ENCODE peak calls at places on chromosomes 7 and 10, in five cellular contexts. G is MM.1S, E is Panc1, K is PC-9, V is GM23338. O is an unnamed sample. For H3K36me3, the result is how much of the 10 kb centered on the place peaks cover.

GRCh38 chr7:142338633-142339501 is 81.0 kb upstream of the PRSS58 start:
- DNase-seq in V (peak), K (peak), G (no peak), E (no peak), O (no peak)

GRCh38 chr7:134792968-134793367 is 13.5 kb downstream of the CALD1 start:
- DNase-seq in V (no peak), K (no peak), E (no peak), G (no peak), O (no peak)

GRCh38 chr10:102769375-102770107 is 25.8 kb downstream of the WBP1L start:
- DNase-seq in K (no peak), G (no peak), V (no peak), E (peak), O (no peak)

GRCh38 chr7:142228681-142229080 is 29.2 kb downstream of the PRSS58 start:
- DNase-seq in V (peak), G (no peak), K (no peak), E (no peak), O (no peak)

GRCh38 chr10:62708569-62708968 is 96.0 kb upstream of the ADO start:
- DNase-seq in K (no peak), E (no peak), G (peak), V (no peak), O (no peak)

GRCh38 chr7:71186535-71186934 is 54.6 kb downstream of the GALNT17 start:
- DNase-seq in V (no peak), E (no peak), K (no peak), G (no peak), O (no peak)

GRCh38 chr10:3978174-3978573 is 193.2 kb upstream of the KLF6 start:
- DNase-seq in G (no peak), K (no peak), E (no peak), V (no peak), O (no peak)

GRCh38 chr10:35089641-35090161 is 440 bp downstream of the CUL2 start:
- DNase-seq in K (no peak), V (peak), G (peak), E (no peak), O (no peak)

GRCh38 chr7:15602236-15602635 is 40.4 kb upstream of the AGMO start:
- DNase-seq in G (no peak), K (no peak), E (no peak), V (no peak), O (no peak)

GRCh38 chr10:125133706-125134482 is 26.5 kb downstream of the CTBP2 start:
- DNase-seq in G (no peak), V (no peak), E (no peak), K (no peak), O (no peak)
- H3K36me3 ChIP-seq in G (under half), V (under half), E (under half), K (under half), O (under half)

DNA sequence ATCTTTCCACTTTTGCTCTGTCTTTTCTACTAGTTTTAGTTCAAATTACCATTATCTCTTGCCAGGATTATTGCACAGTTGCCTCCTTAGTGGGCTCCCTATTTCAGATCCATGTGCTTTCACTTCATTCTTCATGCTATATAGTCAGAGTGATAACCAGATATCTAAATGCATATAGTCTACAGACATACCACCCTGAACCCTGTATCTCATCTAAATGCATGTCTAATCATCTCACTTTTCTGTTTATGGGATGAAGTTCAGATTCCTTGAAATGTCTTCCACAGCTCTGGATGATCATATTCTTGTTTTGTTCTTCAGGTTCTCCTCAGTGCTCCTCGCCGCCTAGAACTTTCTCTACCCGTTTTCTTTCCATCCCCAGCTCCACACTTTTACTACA is 13.8 kb downstream of the RSBN1L start:
- DNase-seq in G (no peak), V (no peak), K (no peak), E (no peak), O (no peak)
- H3K36me3 ChIP-seq in G (under half), V (under half), K (under half), E (under half), O (under half)

GRCh38 chr10:96153065-96153464 is 23.0 kb downstream of the ZNF518A start:
- DNase-seq in K (no peak), E (no peak), V (no peak), G (no peak), O (no peak)
- H3K36me3 ChIP-seq in K (under half), E (under half), V (under half), G (under half), O (under half)

DNA sequence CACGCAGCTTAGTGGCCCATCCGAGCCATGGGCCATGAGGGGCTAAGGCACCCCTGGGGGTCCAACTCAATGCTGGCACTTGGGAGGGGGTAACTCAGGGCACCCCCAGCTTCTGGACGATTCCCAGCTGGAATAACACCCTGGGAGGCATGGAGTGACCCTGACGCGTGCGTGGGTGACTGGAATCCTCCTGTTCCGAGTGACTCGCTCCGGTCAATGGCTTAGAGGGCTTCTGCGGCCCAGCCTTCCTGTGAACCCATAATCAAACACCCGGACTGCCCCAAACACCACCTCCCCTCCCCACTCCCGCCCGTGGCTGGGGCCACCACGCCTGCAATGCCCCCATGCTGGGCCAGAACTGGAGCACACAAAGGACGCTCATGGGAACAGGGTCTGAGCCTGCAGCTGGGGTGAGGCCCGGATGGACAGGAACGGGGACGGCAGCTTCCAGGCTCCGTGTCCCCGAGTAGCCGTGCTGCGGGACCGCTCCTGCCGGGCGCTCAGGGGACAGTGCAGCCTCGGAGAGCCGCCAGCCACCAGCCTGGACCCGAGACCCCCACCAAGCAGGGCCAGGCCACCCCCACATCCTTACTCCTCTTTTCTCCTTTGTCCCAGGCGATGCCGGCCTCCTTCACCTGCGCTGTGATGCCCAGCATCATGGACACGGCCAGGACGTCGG is 8.5 kb downstream of the INTS1 start:
- DNase-seq in V (no peak), K (no peak), G (no peak), E (no peak), O (no peak)
- H3K36me3 ChIP-seq in V (under half), K (under half), G (under half), E (under half), O (under half)

DNA sequence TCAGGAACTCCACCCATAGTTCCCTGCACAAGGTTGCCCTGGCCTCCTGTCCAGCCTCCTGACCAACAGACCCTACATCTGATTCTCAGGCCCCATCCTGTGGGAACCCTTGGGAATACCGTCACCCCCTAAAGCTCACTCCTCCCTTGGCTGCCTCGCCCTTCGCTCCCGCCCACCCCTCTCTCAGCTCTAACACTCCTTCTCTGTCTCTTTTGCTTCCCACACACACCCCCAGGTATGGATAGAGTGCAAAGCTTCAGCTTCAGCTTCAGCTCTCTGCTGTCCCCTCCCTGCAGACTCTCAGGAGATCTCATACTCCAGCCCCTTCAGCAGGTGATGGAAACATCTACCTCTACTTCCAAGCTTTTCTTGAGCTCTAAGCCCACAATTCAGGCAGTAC is 83.1 kb downstream of the HIF1AN start:
- DNase-seq in G (no peak), E (no peak), K (no peak), V (no peak), O (no peak)
- H3K36me3 ChIP-seq in G (under half), E (under half), K (under half), V (under half), O (under half)

GRCh38 chr10:5461914-5462840 is 37.2 kb downstream of the CALML5 start:
- DNase-seq in V (peak), K (no peak), G (no peak), E (no peak), O (no peak)

GRCh38 chr10:5461201-5461585 is 38.2 kb downstream of the CALML5 start:
- DNase-seq in K (no peak), V (no peak), E (no peak), G (no peak), O (no peak)

GRCh38 chr10:5458949-5459747 is 40.2 kb downstream of the CALML5 start:
- DNase-seq in K (no peak), V (no peak), E (no peak), G (no peak), O (no peak)

GRCh38 chr10:5458425-5458824 is 40.9 kb downstream of the CALML5 start:
- DNase-seq in V (no peak), G (no peak), E (no peak), K (no peak), O (no peak)

DNA sequence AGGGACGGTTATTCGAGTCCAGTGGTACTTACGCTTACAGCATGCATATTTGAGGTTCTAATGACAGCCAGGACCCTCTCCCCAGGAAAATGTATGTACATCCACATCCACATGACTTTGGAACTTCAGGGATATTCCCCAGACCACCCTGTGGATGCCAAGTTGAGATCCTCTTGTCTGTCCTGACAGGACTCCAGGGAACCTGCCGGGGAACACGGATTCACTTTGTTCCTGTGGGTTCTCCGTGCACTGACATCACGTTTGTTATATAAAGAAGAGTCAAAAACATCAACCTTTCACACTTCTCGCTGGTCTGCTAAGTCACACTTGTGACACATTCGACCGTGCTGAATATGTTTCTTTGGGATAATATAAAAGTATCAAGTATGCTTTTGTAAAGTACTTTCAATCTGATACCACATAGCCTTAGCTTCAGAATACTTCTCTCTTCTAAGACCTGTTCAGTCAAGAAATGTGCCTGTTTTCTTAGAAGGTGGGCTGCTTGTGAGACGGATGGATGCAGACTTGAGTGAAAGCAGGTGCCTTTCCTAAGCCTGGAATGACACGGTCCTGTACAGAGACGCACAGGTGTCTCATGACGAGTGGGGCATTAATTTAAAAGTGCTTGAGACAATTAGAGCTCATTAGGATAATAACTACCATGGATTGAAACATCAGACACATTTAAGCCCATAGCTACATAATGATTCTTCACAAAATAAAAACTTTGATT is 38.7 kb downstream of the CALML5 start:
- DNase-seq in V (no peak), E (no peak), G (no peak), K (no peak), O (no peak)
- H3K36me3 ChIP-seq in V (under half), E (under half), G (under half), K (under half), O (under half)

DNA sequence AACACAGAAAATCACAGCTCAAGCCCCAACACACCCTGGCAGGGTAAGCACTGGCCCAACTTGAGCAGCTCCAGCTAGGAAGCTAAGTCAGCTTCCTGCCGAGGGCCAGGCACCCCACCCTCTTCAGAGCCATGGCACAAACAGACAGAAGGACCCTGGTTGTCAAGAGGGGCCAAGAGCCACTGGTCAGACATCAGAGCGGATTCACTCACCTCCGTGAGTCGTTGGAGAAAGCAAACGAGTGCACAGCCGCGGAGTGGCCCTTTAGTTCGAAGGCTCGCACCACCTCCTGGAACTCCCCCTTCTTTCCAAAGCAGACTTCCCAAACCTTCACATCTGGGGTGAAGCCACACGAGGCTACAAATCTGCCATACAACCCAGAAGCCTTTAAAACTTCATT is 7.4 kb downstream of the TBL2 start:
- DNase-seq in E (no peak), G (no peak), K (no peak), V (no peak), O (no peak)
- H3K36me3 ChIP-seq in E (under half), G (under half), K (under half), V (under half), O (under half)